ENCODE peak calls at places on chromosomes 3 and 15, in five cellular contexts. One of them, this sample, is unnamed.

GRCh38 chr3:183159319-183159718 is 3.2 kb downstream of the LAMP3 start:
- DNase-seq in AG04450: no peak
- DNase-seq in astrocyte: no peak
- DNase-seq in lung: no peak
- DNase-seq in prostate gland: no peak
- DNase-seq in this sample: no peak

GRCh38 chr15:52071570-52071969 is 41.0 kb downstream of the BCL2L10 start:
- DNase-seq in AG04450: no peak
- DNase-seq in astrocyte: no peak
- DNase-seq in lung: peak
- DNase-seq in prostate gland: peak
- DNase-seq in this sample: no peak

GRCh38 chr3:159620873-159621272 is 367.8 kb upstream of the IL12A start:
- DNase-seq in AG04450: no peak
- DNase-seq in astrocyte: peak
- DNase-seq in lung: no peak
- DNase-seq in prostate gland: no peak
- DNase-seq in this sample: peak

GRCh38 chr3:82000773-82001172 is 239.3 kb upstream of the GBE1 start:
- DNase-seq in AG04450: no peak
- DNase-seq in astrocyte: peak
- DNase-seq in lung: no peak
- DNase-seq in prostate gland: no peak
- DNase-seq in this sample: no peak

GRCh38 chr3:8622873-8623725 is 21.5 kb downstream of the SSUH2 start:
- DNase-seq in AG04450: peak
- DNase-seq in astrocyte: peak
- DNase-seq in lung: peak
- DNase-seq in prostate gland: peak
- DNase-seq in this sample: peak

GRCh38 chr3:182979103-182979697 is 1.1 kb downstream of the DCUN1D1 start:
- DNase-seq in AG04450: no peak
- DNase-seq in astrocyte: peak
- DNase-seq in lung: no peak
- DNase-seq in prostate gland: no peak
- DNase-seq in this sample: no peak

GRCh38 chr15:98905981-98906711 is 101.4 kb downstream of the PGPEP1L start:
- DNase-seq in AG04450: no peak
- DNase-seq in astrocyte: peak
- DNase-seq in lung: no peak
- DNase-seq in prostate gland: no peak
- DNase-seq in this sample: peak

GRCh38 chr3:150150633-150151032 is 179.9 kb upstream of the PFN2 start:
- DNase-seq in AG04450: no peak
- DNase-seq in astrocyte: no peak
- DNase-seq in lung: no peak
- DNase-seq in prostate gland: no peak
- DNase-seq in this sample: peak

GRCh38 chr15:90044916-90045371 is 43.8 kb downstream of the ZNF710 start:
- DNase-seq in AG04450: no peak
- DNase-seq in astrocyte: no peak
- DNase-seq in lung: no peak
- DNase-seq in prostate gland: no peak
- DNase-seq in this sample: no peak

GRCh38 chr3:102529452-102529851 is 94.6 kb downstream of the ZPLD1 start:
- DNase-seq in AG04450: peak
- DNase-seq in astrocyte: no peak
- DNase-seq in lung: no peak
- DNase-seq in prostate gland: peak
- DNase-seq in this sample: no peak

GRCh38 chr3:189862385-189863023 is 231.3 kb downstream of the TP63 start:
- DNase-seq in AG04450: no peak
- DNase-seq in astrocyte: no peak
- DNase-seq in lung: no peak
- DNase-seq in prostate gland: no peak
- DNase-seq in this sample: peak

GRCh38 chr3:194086251-194087075 is 49.5 kb upstream of the HES1 start:
- DNase-seq in AG04450: no peak
- DNase-seq in astrocyte: peak
- DNase-seq in lung: no peak
- DNase-seq in prostate gland: no peak
- DNase-seq in this sample: no peak

GRCh38 chr3:191123231-191123630 is 75.8 kb upstream of the OSTN start:
- DNase-seq in AG04450: no peak
- DNase-seq in astrocyte: no peak
- DNase-seq in lung: no peak
- DNase-seq in prostate gland: no peak
- DNase-seq in this sample: no peak

GRCh38 chr3:66452247-66453040 is 48.4 kb downstream of the LRIG1 start:
- DNase-seq in AG04450: no peak
- DNase-seq in astrocyte: no peak
- DNase-seq in lung: no peak
- DNase-seq in prostate gland: no peak
- DNase-seq in this sample: peak

GRCh38 chr15:55267401-55268053 is 22.1 kb downstream of the RAB27A start:
- DNase-seq in AG04450: no peak
- DNase-seq in astrocyte: peak
- DNase-seq in lung: peak
- DNase-seq in prostate gland: no peak
- DNase-seq in this sample: peak

GRCh38 chr3:29757054-29757777 is 476.3 kb downstream of the RBMS3 start:
- DNase-seq in AG04450: no peak
- DNase-seq in astrocyte: peak
- DNase-seq in lung: no peak
- DNase-seq in prostate gland: peak
- DNase-seq in this sample: peak

GRCh38 chr3:184258926-184259325 is 2.4 kb downstream of the CAMK2N2 start:
- DNase-seq in AG04450: no peak
- DNase-seq in astrocyte: no peak
- DNase-seq in lung: no peak
- DNase-seq in prostate gland: no peak
- DNase-seq in this sample: no peak

GRCh38 chr15:31079519-31079918 is 22.0 kb downstream of the TRPM1 start:
- DNase-seq in AG04450: peak
- DNase-seq in astrocyte: peak
- DNase-seq in lung: no peak
- DNase-seq in prostate gland: no peak
- DNase-seq in this sample: peak

GRCh38 chr15:35717721-35718120 is 171.8 kb upstream of the DPH6 start:
- DNase-seq in AG04450: no peak
- DNase-seq in astrocyte: no peak
- DNase-seq in lung: no peak
- DNase-seq in prostate gland: no peak
- DNase-seq in this sample: no peak

GRCh38 chr3:192833177-192833890 is 84.3 kb downstream of the MB21D2 start:
- DNase-seq in AG04450: no peak
- DNase-seq in astrocyte: peak
- DNase-seq in lung: no peak
- DNase-seq in prostate gland: no peak
- DNase-seq in this sample: peak

GRCh38 chr3:38782148-38782547 is 33.9 kb downstream of the SCN10A start:
- DNase-seq in AG04450: no peak
- DNase-seq in astrocyte: no peak
- DNase-seq in lung: no peak
- DNase-seq in prostate gland: no peak
- DNase-seq in this sample: no peak

GRCh38 chr3:21174461-21174860 is 576.5 kb downstream of the ZNF385D start:
- DNase-seq in AG04450: no peak
- DNase-seq in astrocyte: peak
- DNase-seq in lung: no peak
- DNase-seq in prostate gland: no peak
- DNase-seq in this sample: peak

GRCh38 chr3:185424435-185424834 is 61.5 kb downstream of the MAP3K13 start:
- DNase-seq in AG04450: no peak
- DNase-seq in astrocyte: no peak
- DNase-seq in lung: no peak
- DNase-seq in prostate gland: no peak
- DNase-seq in this sample: no peak

GRCh38 chr3:45966969-45967640 is 23.8 kb downstream of the CXCR6 start:
- DNase-seq in AG04450: no peak
- DNase-seq in astrocyte: no peak
- DNase-seq in lung: no peak
- DNase-seq in prostate gland: no peak
- DNase-seq in this sample: no peak

GRCh38 chr15:62769604-62770003 is 272.9 kb upstream of the TPM1 start:
- DNase-seq in AG04450: no peak
- DNase-seq in astrocyte: peak
- DNase-seq in lung: no peak
- DNase-seq in prostate gland: no peak
- DNase-seq in this sample: peak

GRCh38 chr3:194072097-194072428 is 63.9 kb upstream of the HES1 start:
- DNase-seq in AG04450: no peak
- DNase-seq in astrocyte: peak
- DNase-seq in lung: no peak
- DNase-seq in prostate gland: no peak
- DNase-seq in this sample: no peak

GRCh38 chr3:169658311-169658931 is 5.1 kb downstream of the MECOM start:
- DNase-seq in AG04450: no peak
- DNase-seq in astrocyte: no peak
- DNase-seq in lung: peak
- DNase-seq in prostate gland: no peak
- DNase-seq in this sample: no peak

GRCh38 chr3:99352811-99353210 is 285.6 kb upstream of the COL8A1 start:
- DNase-seq in AG04450: no peak
- DNase-seq in astrocyte: no peak
- DNase-seq in lung: no peak
- DNase-seq in prostate gland: no peak
- DNase-seq in this sample: no peak

GRCh38 chr15:92473784-92474183 is 80.1 kb downstream of the ST8SIA2 start:
- DNase-seq in AG04450: no peak
- DNase-seq in astrocyte: no peak
- DNase-seq in lung: no peak
- DNase-seq in prostate gland: no peak
- DNase-seq in this sample: no peak

GRCh38 chr3:111069974-111070751 is 1.5 kb upstream of the NECTIN3 start:
- DNase-seq in AG04450: no peak
- DNase-seq in astrocyte: peak
- DNase-seq in lung: no peak
- DNase-seq in prostate gland: peak
- DNase-seq in this sample: no peak

GRCh38 chr3:38957296-38957695 is 94.4 kb downstream of the SCN11A start:
- DNase-seq in AG04450: no peak
- DNase-seq in astrocyte: no peak
- DNase-seq in lung: no peak
- DNase-seq in prostate gland: no peak
- DNase-seq in this sample: no peak

GRCh38 chr3:156449712-156450574 is 105.0 kb downstream of the SSR3 start:
- DNase-seq in AG04450: no peak
- DNase-seq in astrocyte: peak
- DNase-seq in lung: no peak
- DNase-seq in prostate gland: peak
- DNase-seq in this sample: peak

GRCh38 chr3:128466840-128467541 is at the start of gene DNAJB8:
- DNase-seq in AG04450: no peak
- DNase-seq in astrocyte: no peak
- DNase-seq in lung: no peak
- DNase-seq in prostate gland: no peak
- DNase-seq in this sample: no peak

GRCh38 chr15:89127054-89127702 is 38.9 kb downstream of the ABHD2 start:
- DNase-seq in AG04450: no peak
- DNase-seq in astrocyte: no peak
- DNase-seq in lung: no peak
- DNase-seq in prostate gland: no peak
- DNase-seq in this sample: no peak

GRCh38 chr3:45777111-45777752 is 19.1 kb downstream of the SLC6A20 start:
- DNase-seq in AG04450: no peak
- DNase-seq in astrocyte: no peak
- DNase-seq in lung: no peak
- DNase-seq in prostate gland: no peak
- DNase-seq in this sample: no peak

GRCh38 chr15:56353119-56353518 is 12.1 kb upstream of the TEX9 start:
- DNase-seq in AG04450: no peak
- DNase-seq in astrocyte: no peak
- DNase-seq in lung: no peak
- DNase-seq in prostate gland: no peak
- DNase-seq in this sample: peak

GRCh38 chr15:66833372-66833771 is 131.3 kb downstream of the SMAD6 start:
- DNase-seq in AG04450: no peak
- DNase-seq in astrocyte: no peak
- DNase-seq in lung: no peak
- DNase-seq in prostate gland: no peak
- DNase-seq in this sample: no peak

GRCh38 chr15:70854669-70854976 is 666 bp upstream of the LARP6 start:
- DNase-seq in AG04450: no peak
- DNase-seq in astrocyte: peak
- DNase-seq in lung: no peak
- DNase-seq in prostate gland: no peak
- DNase-seq in this sample: peak
- TF ChIP-seq CTCF in AG04450: peak
- TF ChIP-seq CTCF in astrocyte: peak
- TF ChIP-seq CTCF in lung: no peak
- TF ChIP-seq CTCF in prostate gland: no peak
- TF ChIP-seq CTCF in this sample: peak

GRCh38 chr3:63232764-63233396 is 45.2 kb upstream of the SYNPR start:
- DNase-seq in AG04450: no peak
- DNase-seq in astrocyte: peak
- DNase-seq in lung: no peak
- DNase-seq in prostate gland: no peak
- DNase-seq in this sample: peak
- TF ChIP-seq CTCF in AG04450: peak
- TF ChIP-seq CTCF in astrocyte: peak
- TF ChIP-seq CTCF in lung: no peak
- TF ChIP-seq CTCF in prostate gland: peak
- TF ChIP-seq CTCF in this sample: peak

GRCh38 chr3:23810342-23811116 is 4.8 kb downstream of the UBE2E1 start:
- DNase-seq in AG04450: no peak
- DNase-seq in astrocyte: peak
- DNase-seq in lung: peak
- DNase-seq in prostate gland: no peak
- DNase-seq in this sample: peak
- TF ChIP-seq CTCF in AG04450: peak
- TF ChIP-seq CTCF in astrocyte: no peak
- TF ChIP-seq CTCF in lung: no peak
- TF ChIP-seq CTCF in prostate gland: no peak
- TF ChIP-seq CTCF in this sample: no peak

GRCh38 chr3:163785693-163786092 is 1292.6 kb downstream of the SI start:
- DNase-seq in AG04450: no peak
- DNase-seq in astrocyte: no peak
- DNase-seq in lung: no peak
- DNase-seq in prostate gland: no peak
- DNase-seq in this sample: no peak
- TF ChIP-seq CTCF in AG04450: no peak
- TF ChIP-seq CTCF in astrocyte: no peak
- TF ChIP-seq CTCF in lung: no peak
- TF ChIP-seq CTCF in prostate gland: no peak
- TF ChIP-seq CTCF in this sample: no peak